ENCODE peak calls at places on chromosomes 4 and X, in nine cellular contexts. J is SJSA1; L is RPMI8226; G is naive thymus-derived CD8-positive, alpha-beta T cell; V is posterior cingulate gyrus; R is memory B cell; U is HCT116; O is activated T-cell treated with anti-CD3 and anti-CD28 coated beads, Interleukin-2, amount 50 U/mL, for 72 hours; K is cardiac fibroblast. X is an unnamed sample.

GRCh38 chr4:6192245-6192644 is 8.1 kb downstream of the JAKMIP1 start:
- DNase-seq in J (no peak), G (no peak), R (no peak), L (no peak), K (no peak), V (peak; percentile 27), U (no peak), O (no peak), X (no peak)

GRCh38 chr4:151294833-151295496 is 18.0 kb downstream of the PRSS48 start:
- DNase-seq in J (no peak), R (no peak), G (no peak), L (no peak), V (no peak), O (no peak), U (no peak), K (no peak), X (no peak)

GRCh38 chrX:14697453-14697852 is 168.1 kb downstream of the GLRA2 start:
- DNase-seq in K (peak; percentile 25), R (peak; percentile 18), V (no peak), L (peak; percentile 52), O (peak; percentile 15), J (peak; percentile 37), G (no peak), U (peak; percentile 34), X (peak; percentile 1)

GRCh38 chrX:49237060-49237459 is 1.8 kb downstream of the CCDC22 start:
- DNase-seq in U (no peak), G (no peak), L (no peak), V (no peak), O (no peak), J (no peak), R (no peak), K (no peak), X (no peak)

GRCh38 chr4:54909964-54910363 is 215.4 kb downstream of the KDR start:
- DNase-seq in R (no peak), L (no peak), U (no peak), O (no peak), K (no peak), J (no peak), V (no peak), G (no peak), X (no peak)

GRCh38 chr4:16032871-16033505 is 50.8 kb downstream of the PROM1 start:
- DNase-seq in J (no peak), L (no peak), U (no peak), V (no peak), O (no peak), R (no peak), G (no peak), K (no peak), X (no peak)

GRCh38 chrX:128807367-128807766 is 715.9 kb downstream of the SMARCA1 start:
- DNase-seq in O (no peak), L (peak; percentile 34), K (no peak), R (no peak), J (no peak), U (no peak), G (no peak), V (no peak), X (no peak)

GRCh38 chr4:183955666-183956065 is 50.6 kb downstream of the STOX2 start:
- DNase-seq in K (no peak), L (no peak), U (no peak), J (no peak), G (no peak), O (no peak), V (no peak), R (no peak), X (no peak)

GRCh38 chr4:183842134-183842838 is 62.8 kb upstream of the STOX2 start:
- DNase-seq in L (no peak), O (no peak), U (no peak), K (no peak), J (no peak), R (no peak), G (no peak), V (no peak), X (no peak)

GRCh38 chr4:33592701-33593100 is 2651.6 kb downstream of the ARAP2 start:
- DNase-seq in O (no peak), U (peak; percentile 16), K (no peak), L (no peak), G (no peak), R (no peak), V (no peak), J (no peak), X (no peak)

GRCh38 chr4:26737385-26737784 is 123.3 kb upstream of the STIM2 start:
- DNase-seq in R (no peak), K (no peak), L (no peak), G (no peak), O (no peak), J (no peak), V (no peak), U (no peak), X (no peak)

GRCh38 chr4:184536881-184537248 is 62.5 kb upstream of the IRF2 start:
- DNase-seq in J (no peak), U (no peak), L (no peak), K (peak; percentile 15), V (no peak), R (no peak), G (no peak), O (no peak), X (no peak)

GRCh38 chr4:7147661-7148310 is 44.6 kb upstream of the SORCS2 start:
- DNase-seq in K (no peak), L (no peak), O (no peak), J (no peak), V (no peak), U (no peak), G (no peak), R (no peak), X (no peak)

GRCh38 chr4:82493721-82494425 is 63.5 kb downstream of the ENOPH1 start:
- DNase-seq in V (no peak), G (no peak), L (no peak), R (no peak), O (no peak), K (peak; percentile 15), U (no peak), J (no peak), X (no peak)

GRCh38 chr4:2257361-2258001 is 4.4 kb downstream of the MXD4 start:
- DNase-seq in G (no peak), R (peak; percentile 7), L (no peak), K (no peak), O (no peak), J (peak; percentile 18), U (no peak), V (peak; percentile 5), X (no peak)

GRCh38 chr4:121484633-121485032 is 103.8 kb upstream of the QRFPR start:
- DNase-seq in V (no peak), U (peak; percentile 29), J (no peak), L (peak; percentile 4), K (peak; percentile 77), O (peak; percentile 25), R (no peak), G (no peak), X (peak; percentile 14)

GRCh38 chrX:153643431-153644351 is 3.3 kb upstream of the DUSP9 start:
- DNase-seq in K (peak; percentile 8), R (no peak), G (peak; percentile 31), V (no peak), J (no peak), U (no peak), O (no peak), L (peak; percentile 48), X (no peak)

GRCh38 chr4:159549092-159549491 is 446.2 kb downstream of the RAPGEF2 start:
- DNase-seq in U (no peak), G (no peak), V (no peak), J (no peak), R (no peak), K (no peak), L (no peak), O (no peak), X (no peak)

GRCh38 chr4:90444904-90445303 is 317.7 kb downstream of the CCSER1 start:
- DNase-seq in K (no peak), L (no peak), R (no peak), G (no peak), O (no peak), V (no peak), U (no peak), J (no peak), X (no peak)

GRCh38 chr4:186772936-186773335 is 49.3 kb upstream of the FAT1 start:
- DNase-seq in G (no peak), R (no peak), L (no peak), U (no peak), J (peak; percentile 64), V (no peak), O (no peak), K (peak; percentile 50), X (no peak)

GRCh38 chr4:53461244-53461643 is 83.8 kb downstream of the FIP1L1 start:
- DNase-seq in L (no peak), R (no peak), U (no peak), G (no peak), O (no peak), J (no peak), V (no peak), K (peak; percentile 74), X (no peak)

GRCh38 chr4:36006226-36006625 is 238.1 kb downstream of the ARAP2 start:
- DNase-seq in K (peak; percentile 3), R (no peak), L (no peak), V (no peak), G (no peak), J (no peak), O (no peak), U (no peak), X (no peak)

GRCh38 chr4:88162636-88163035 is 4.2 kb upstream of the ABCG2 start:
- DNase-seq in U (no peak), J (no peak), R (no peak), V (no peak), L (no peak), G (no peak), K (no peak), O (no peak), X (no peak)

GRCh38 chr4:170243662-170244288 is 154.0 kb upstream of the AADAT start:
- DNase-seq in G (no peak), K (no peak), R (no peak), J (no peak), O (no peak), V (no peak), L (no peak), U (no peak), X (no peak)

GRCh38 chr4:140092094-140092820 is 61.7 kb downstream of the MAML3 start:
- DNase-seq in G (no peak), R (no peak), V (peak; percentile 19), K (peak; percentile 32), U (no peak), J (no peak), O (no peak), L (no peak), X (no peak)

GRCh38 chrX:119015407-119016242 is 41.2 kb downstream of the LONRF3 start:
- DNase-seq in K (peak; percentile 86), G (no peak), L (peak; percentile 72), U (peak; percentile 35), R (peak; percentile 19), V (no peak), O (peak; percentile 48), J (peak; percentile 59), X (no peak)

GRCh38 chr4:186307916-186308315 is 41.9 kb downstream of the F11 start:
- DNase-seq in G (no peak), O (no peak), U (no peak), R (no peak), L (no peak), V (no peak), K (no peak), J (no peak), X (no peak)

GRCh38 chr4:98794565-98795205 is 134.2 kb downstream of the EIF4E start:
- DNase-seq in G (no peak), V (no peak), O (peak; percentile 23), R (no peak), K (peak; percentile 49), U (no peak), J (no peak), L (no peak), X (no peak)

GRCh38 chrX:12615061-12615460 is 176.2 kb upstream of the PRPS2 start:
- DNase-seq in U (no peak), J (no peak), R (no peak), V (no peak), K (no peak), L (no peak), G (no peak), O (no peak), X (no peak)

GRCh38 chrX:110021180-110022022 is 18.5 kb downstream of the TMEM164 start:
- DNase-seq in L (no peak), J (peak; percentile 50), U (no peak), O (no peak), V (no peak), K (peak; percentile 87), G (no peak), R (no peak), X (no peak)

GRCh38 chr4:139641218-139641617 is 24.4 kb upstream of the MGST2 start:
- DNase-seq in L (no peak), O (no peak), K (peak; percentile 57), V (no peak), R (no peak), G (no peak), J (no peak), U (no peak), X (no peak)